ENCODE peak calls at places on chromosomes 16 and 17, in ten cellular contexts. E, F, N, U, V, A, D, I, G and P are unnamed samples.

GRCh38 chr17:81552244-81553017 is at the start of gene FAAP100:
- DNase-seq in I (peak), G (no peak), D (peak), V (peak), N (no peak), A (peak), E (peak), U (peak), F (peak), P (no peak)

GRCh38 chr17:324151-324571 is 28.4 kb downstream of the RPH3AL start:
- DNase-seq in N (peak), G (no peak), I (no peak), A (no peak), V (no peak), D (peak), U (no peak), E (no peak), F (no peak), P (no peak)

GRCh38 chr16:64615647-64616280 is 506.1 kb downstream of the CDH11 start:
- DNase-seq in F (peak), N (no peak), D (no peak), G (peak), I (no peak), E (no peak), U (no peak), V (peak), A (no peak), P (no peak)

GRCh38 chr16:20901441-20902112 is 1.0 kb downstream of the LYRM1 start:
- DNase-seq in E (peak), G (no peak), N (no peak), U (peak), V (peak), D (peak), F (peak), A (peak), I (peak), P (no peak)

GRCh38 chr16:4640572-4641305 is 16.1 kb downstream of the MGRN1 start:
- DNase-seq in I (no peak), A (no peak), E (no peak), U (no peak), N (no peak), G (no peak), D (no peak), V (no peak), F (no peak), P (no peak)

GRCh38 chr17:69869667-69870066 is 205.4 kb upstream of the KCNJ16 start:
- DNase-seq in I (no peak), U (no peak), D (no peak), A (no peak), N (no peak), V (no peak), E (no peak), F (no peak), G (no peak), P (no peak)

GRCh38 chr16:72099377-72099818 is 5.8 kb downstream of the DHX38 start:
- DNase-seq in U (peak), A (peak), G (no peak), I (no peak), V (no peak), D (no peak), F (peak), N (no peak), E (no peak), P (no peak)

GRCh38 chr17:60390881-60391418 is 983 bp downstream of the USP32 start:
- DNase-seq in D (peak), G (no peak), A (peak), E (peak), N (no peak), U (peak), F (peak), V (no peak), I (no peak), P (no peak)

GRCh38 chr16:68901910-68902309 is 58.6 kb downstream of the TANGO6 start:
- DNase-seq in F (peak), A (peak), N (no peak), V (no peak), D (no peak), E (no peak), I (peak), G (peak), U (peak), P (peak)

GRCh38 chr16:12341966-12342365 is 365.4 kb downstream of the SNX29 start:
- DNase-seq in D (no peak), V (no peak), F (no peak), U (peak), I (peak), N (no peak), A (no peak), E (no peak), G (no peak), P (no peak)

GRCh38 chr17:78873519-78874340 is 29.3 kb downstream of the CEP295NL start:
- DNase-seq in U (no peak), E (peak), A (no peak), G (no peak), D (no peak), I (peak), F (peak), V (peak), N (no peak), P (no peak)

GRCh38 chr16:30069575-30070462 is 4.3 kb downstream of the ALDOA start:
- DNase-seq in N (no peak), U (no peak), A (no peak), D (no peak), E (no peak), F (no peak), V (peak), I (no peak), G (no peak), P (no peak)

GRCh38 chr17:77724876-77725615 is 233.5 kb upstream of the TNRC6C start:
- DNase-seq in U (no peak), D (no peak), N (no peak), F (no peak), I (no peak), A (no peak), G (no peak), E (no peak), V (no peak), P (no peak)

DNA sequence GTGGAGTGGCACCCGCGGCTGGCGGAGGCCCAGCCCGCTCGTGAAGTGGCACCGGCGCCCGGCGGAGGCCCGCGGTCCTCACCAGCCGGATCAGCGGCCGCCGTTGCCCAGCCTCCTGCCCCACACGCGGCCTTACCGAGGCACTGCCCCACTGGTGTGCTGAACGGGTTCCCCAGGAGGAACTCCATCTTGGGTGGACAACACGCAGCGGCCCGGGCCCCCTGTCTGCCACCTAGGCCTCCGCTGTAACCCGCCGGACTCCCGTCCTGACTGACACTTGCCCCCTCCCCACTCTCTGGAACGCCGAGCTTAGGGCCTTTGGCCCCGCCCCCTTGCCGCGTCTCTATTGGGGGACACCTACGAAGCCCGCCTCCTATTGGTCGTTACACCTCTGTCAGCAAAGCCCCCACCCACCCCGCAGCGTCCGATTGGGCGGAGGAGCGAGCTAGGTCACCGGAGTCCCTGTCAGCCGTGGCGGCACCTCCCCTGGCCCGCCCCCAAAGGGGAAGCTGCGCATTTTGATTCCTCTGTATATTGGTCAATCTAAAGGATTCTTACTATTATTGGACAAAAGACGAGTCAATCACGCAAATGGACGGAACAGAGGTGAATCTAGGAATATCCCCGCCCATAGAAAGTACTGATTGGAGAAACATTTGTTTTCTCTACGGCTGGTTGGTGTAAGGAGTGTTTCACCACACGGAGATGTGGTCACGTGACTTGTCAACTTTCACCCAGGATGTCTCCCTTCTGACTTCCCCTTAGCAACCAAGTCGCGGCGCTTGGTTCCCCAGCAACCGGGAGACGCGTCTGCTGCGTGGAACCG is at the start of the genes DRC3 and TOM1L2:
- DNase-seq in I (peak), D (peak), A (peak), F (peak), E (peak), N (peak), G (peak), V (peak), U (peak), P (peak)
- TF ChIP-seq CTCF in I (no peak), D (peak), A (no peak), F (no peak), E (no peak), N (no peak), G (no peak), V (peak), U (peak), P (no peak)

GRCh38 chr16:58494981-58495860 is 4.7 kb upstream of the NDRG4 start:
- DNase-seq in E (peak), I (peak), V (peak), N (no peak), D (peak), U (peak), A (peak), G (peak), F (peak), P (peak)
- TF ChIP-seq CTCF in E (peak), I (peak), V (peak), N (peak), D (peak), U (peak), A (peak), G (peak), F (peak), P (peak)

GRCh38 chr17:39979021-39979660 is 1.5 kb upstream of the PSMD3 start:
- DNase-seq in F (peak), I (no peak), E (no peak), N (no peak), A (peak), U (peak), D (no peak), G (peak), V (no peak), P (peak)

GRCh38 chr17:39981207-39982068 is 831 bp downstream of the PSMD3 start:
- DNase-seq in V (no peak), F (no peak), U (no peak), E (no peak), G (no peak), A (no peak), D (no peak), N (no peak), I (no peak), P (no peak)

GRCh38 chr17:39980402-39981206 is at the start of gene PSMD3:
- DNase-seq in F (peak), I (peak), G (peak), V (peak), N (peak), E (peak), D (peak), A (peak), U (peak), P (peak)

GRCh38 chr17:39982069-39982371 is 1.4 kb downstream of the PSMD3 start:
- DNase-seq in N (no peak), A (no peak), U (no peak), V (no peak), E (no peak), F (no peak), I (no peak), G (no peak), D (no peak), P (no peak)

GRCh38 chr17:39979865-39980401 is 674 bp upstream of the PSMD3 start:
- DNase-seq in D (no peak), E (no peak), G (no peak), N (no peak), A (peak), U (peak), F (no peak), I (no peak), V (no peak), P (no peak)
- TF ChIP-seq CTCF in D (no peak), E (no peak), G (no peak), N (no peak), A (no peak), U (no peak), F (peak), I (no peak), V (no peak), P (no peak)

GRCh38 chr17:43873091-43873490 is 26.1 kb downstream of the CD300LG start:
- DNase-seq in U (no peak), A (no peak), D (no peak), F (no peak), N (no peak), G (no peak), I (no peak), E (no peak), V (no peak), P (no peak)
- TF ChIP-seq CTCF in U (peak), A (no peak), D (no peak), F (no peak), N (peak), G (no peak), I (no peak), E (no peak), V (no peak), P (no peak)

GRCh38 chr16:21949713-21950260 is 3.4 kb upstream of the UQCRC2 start:
- DNase-seq in V (no peak), A (no peak), I (no peak), U (no peak), E (no peak), G (no peak), D (no peak), N (no peak), F (no peak), P (no peak)

GRCh38 chr16:21952040-21952792 is 945 bp upstream of the UQCRC2 start:
- DNase-seq in D (peak), I (peak), A (peak), F (peak), V (peak), N (no peak), G (no peak), U (peak), E (peak), P (peak)

GRCh38 chr16:21952793-21953540 is at the start of gene UQCRC2:
- DNase-seq in U (peak), V (peak), F (peak), A (peak), E (peak), I (peak), G (peak), N (peak), D (peak), P (peak)

GRCh38 chr16:21953541-21953902 is 361 bp downstream of the UQCRC2 start:
- DNase-seq in E (no peak), A (no peak), N (no peak), F (no peak), U (no peak), D (no peak), V (no peak), G (no peak), I (no peak), P (no peak)

DNA sequence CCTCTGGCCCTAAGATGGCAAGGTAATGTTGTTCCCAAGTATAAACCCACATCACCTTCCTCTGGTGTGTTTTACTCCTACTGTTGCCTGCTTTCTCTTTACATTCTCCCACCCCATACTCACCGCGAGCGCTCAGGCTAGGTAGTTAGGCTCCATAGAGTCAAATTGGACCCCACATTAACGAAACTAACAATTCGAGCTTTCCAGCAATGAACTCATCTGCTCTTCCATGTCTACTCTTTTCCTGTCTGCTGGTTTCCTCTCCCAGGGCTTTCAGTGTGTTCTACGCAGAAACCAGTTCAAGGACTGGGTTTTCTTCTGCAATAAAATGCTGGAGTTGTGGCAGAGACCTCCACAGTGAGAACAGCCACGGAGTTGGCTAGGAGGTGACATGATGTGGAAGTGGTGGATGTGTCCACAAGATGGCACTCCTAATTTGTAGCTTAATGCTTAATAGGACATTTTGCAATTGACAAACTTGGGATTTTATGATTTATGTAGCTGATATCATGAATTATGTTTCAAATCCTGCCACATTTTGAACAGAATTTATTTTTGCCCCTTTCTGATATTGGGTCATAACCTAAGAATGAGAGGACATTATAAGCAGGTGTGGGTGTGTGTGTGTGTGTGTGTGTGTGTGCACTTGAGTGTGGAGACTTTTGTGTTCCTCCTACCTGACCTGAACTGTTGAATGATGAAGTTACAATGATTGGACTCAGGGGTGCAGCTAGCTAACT is 2.2 kb upstream of the UQCRC2 start:
- DNase-seq in G (no peak), A (peak), I (peak), D (no peak), E (no peak), U (peak), N (no peak), F (peak), V (no peak), P (no peak)
- TF ChIP-seq CTCF in G (peak), A (peak), I (peak), D (peak), E (peak), U (peak), N (peak), F (peak), V (peak), P (peak)

DNA sequence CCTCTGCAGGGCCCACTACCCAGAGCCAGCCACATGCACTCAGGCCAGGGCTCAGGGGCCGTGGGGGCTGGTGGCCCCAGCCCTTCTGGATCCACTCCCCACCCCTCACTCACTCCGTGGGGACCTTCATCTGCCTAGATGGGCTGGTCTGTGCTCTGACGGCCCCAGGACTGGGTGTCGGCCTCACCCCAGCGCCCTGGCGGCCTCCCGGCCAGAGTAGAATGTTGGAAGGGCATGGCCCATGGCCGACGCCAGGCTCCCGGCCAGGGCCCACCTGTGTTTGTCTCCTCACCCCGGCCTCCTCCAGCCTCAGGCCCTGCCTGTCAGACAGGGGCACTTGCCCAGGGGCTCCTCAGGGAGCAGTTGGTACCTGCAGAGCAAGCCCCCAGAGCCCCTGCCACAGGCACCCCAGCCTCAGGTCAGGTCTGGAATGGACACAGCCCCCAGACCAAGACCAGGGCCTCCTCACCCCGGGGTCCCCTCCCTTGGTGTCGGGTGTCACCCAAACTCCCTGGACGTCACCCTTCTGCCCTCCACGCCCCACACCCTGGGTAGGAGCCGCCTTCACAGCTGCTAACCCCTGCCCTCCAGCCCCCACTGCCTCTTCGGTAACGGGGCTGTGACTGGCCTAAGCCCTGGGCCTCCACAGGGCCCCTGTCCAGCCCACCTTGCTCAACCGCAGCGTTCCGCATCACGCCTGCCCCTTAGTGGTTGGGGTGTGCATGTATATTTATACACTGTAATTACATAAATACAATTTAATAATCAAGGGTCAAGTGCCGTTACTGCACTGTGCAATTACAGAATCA is 3.0 kb upstream of the CDH15 start:
- DNase-seq in I (no peak), F (no peak), N (no peak), D (no peak), U (no peak), G (no peak), A (no peak), E (no peak), V (no peak), P (no peak)
- TF ChIP-seq CTCF in I (no peak), F (peak), N (peak), D (no peak), U (peak), G (no peak), A (no peak), E (no peak), V (no peak), P (no peak)

GRCh38 chr17:2090804-2091534 is 36.1 kb downstream of the HIC1 start:
- DNase-seq in G (peak), F (peak), I (peak), A (peak), U (peak), D (peak), N (no peak), E (peak), V (peak), P (peak)
- TF ChIP-seq CTCF in G (peak), F (peak), I (no peak), A (no peak), U (peak), D (peak), N (peak), E (peak), V (peak), P (peak)

GRCh38 chr16:50196736-50197135 is 43.6 kb downstream of the TENT4B start:
- DNase-seq in G (no peak), V (no peak), I (no peak), U (no peak), D (no peak), E (no peak), A (no peak), N (no peak), F (peak), P (no peak)
- TF ChIP-seq CTCF in G (no peak), V (no peak), I (no peak), U (no peak), D (no peak), E (no peak), A (no peak), N (no peak), F (no peak), P (no peak)

GRCh38 chr16:80317132-80318098 is 223.4 kb upstream of the DYNLRB2 start:
- DNase-seq in A (peak), E (no peak), N (no peak), G (no peak), U (no peak), I (no peak), D (no peak), F (peak), V (no peak), P (no peak)
- TF ChIP-seq CTCF in A (no peak), E (no peak), N (peak), G (peak), U (peak), I (peak), D (no peak), F (peak), V (no peak), P (peak)